ENCODE peak calls at places on chromosomes 4 and X, in six cellular contexts. M, A, L, F, D and I are unnamed samples. For H3K4me1, the result is how much of the 10 kb centered on the place peaks cover.

GRCh38 chr4:90174622-90175023 is 47.4 kb downstream of the CCSER1 start:
- DNase-seq in F (no peak), L (no peak), M (no peak), D (no peak), A (no peak), I (no peak)

GRCh38 chr4:123363729-123364128 is 32.9 kb upstream of the SPRY1 start:
- DNase-seq in D (no peak), A (no peak), F (no peak), M (no peak), L (no peak), I (no peak)

GRCh38 chr4:20062054-20062453 is 189.7 kb upstream of the SLIT2 start:
- DNase-seq in A (no peak), D (no peak), M (no peak), F (no peak), L (no peak), I (peak)

GRCh38 chr4:148215202-148215601 is 227.0 kb downstream of the NR3C2 start:
- DNase-seq in D (peak), F (no peak), A (no peak), M (no peak), L (no peak), I (no peak)

GRCh38 chrX:1359477-1359873 is 22.9 kb downstream of the IL3RA start:
- DNase-seq in F (no peak), L (no peak), D (no peak), A (no peak), M (no peak), I (no peak)

GRCh38 chrX:44431206-44431605 is 87.7 kb upstream of the EFHC2 start:
- DNase-seq in M (no peak), D (no peak), F (no peak), L (peak), A (peak), I (no peak)

GRCh38 chrX:38817004-38817703 is 15.9 kb downstream of the MID1IP1 start:
- DNase-seq in D (no peak), A (no peak), F (peak), M (peak), L (no peak), I (peak)

GRCh38 chr4:115274545-115274944 is 161.1 kb upstream of the NDST4 start:
- DNase-seq in L (no peak), F (no peak), A (no peak), D (no peak), M (no peak), I (no peak)

GRCh38 chr4:44446801-44447562 is 1.6 kb downstream of the KCTD8 start:
- DNase-seq in D (no peak), M (no peak), L (no peak), A (no peak), F (peak), I (peak)

GRCh38 chrX:437636-438390 is 51.1 kb upstream of the PPP2R3B start:
- DNase-seq in L (no peak), F (no peak), D (no peak), M (no peak), A (no peak), I (no peak)

GRCh38 chr4:171954650-171955049 is 141.4 kb downstream of the GALNTL6 start:
- DNase-seq in L (no peak), F (no peak), D (no peak), A (no peak), M (no peak), I (no peak)

GRCh38 chrX:9897761-9898161 is 69.4 kb upstream of the CLDN34 start:
- DNase-seq in M (no peak), A (peak), F (no peak), D (no peak), L (no peak), I (peak)

GRCh38 chr4:141486375-141486997 is 149.9 kb upstream of the IL15 start:
- DNase-seq in L (no peak), A (peak), D (no peak), F (no peak), M (no peak), I (no peak)

GRCh38 chrX:1507511-1508463 is 29.2 kb downstream of the P2RY8 start:
- DNase-seq in F (no peak), L (no peak), D (peak), A (no peak), M (no peak), I (no peak)

GRCh38 chr4:156946508-156947197 is 24.9 kb downstream of the PDGFC start:
- DNase-seq in D (peak), F (no peak), L (no peak), M (no peak), A (peak), I (peak)

GRCh38 chr4:156941940-156942548 is 29.6 kb downstream of the PDGFC start:
- DNase-seq in D (no peak), L (peak), M (peak), F (peak), A (peak), I (peak)

GRCh38 chr4:156945532-156945931 is 26.1 kb downstream of the PDGFC start:
- DNase-seq in D (peak), A (peak), F (no peak), L (no peak), M (no peak), I (no peak)

GRCh38 chr4:156939801-156940200 is 31.8 kb downstream of the PDGFC start:
- DNase-seq in F (no peak), D (no peak), L (no peak), M (no peak), A (no peak), I (no peak)

DNA sequence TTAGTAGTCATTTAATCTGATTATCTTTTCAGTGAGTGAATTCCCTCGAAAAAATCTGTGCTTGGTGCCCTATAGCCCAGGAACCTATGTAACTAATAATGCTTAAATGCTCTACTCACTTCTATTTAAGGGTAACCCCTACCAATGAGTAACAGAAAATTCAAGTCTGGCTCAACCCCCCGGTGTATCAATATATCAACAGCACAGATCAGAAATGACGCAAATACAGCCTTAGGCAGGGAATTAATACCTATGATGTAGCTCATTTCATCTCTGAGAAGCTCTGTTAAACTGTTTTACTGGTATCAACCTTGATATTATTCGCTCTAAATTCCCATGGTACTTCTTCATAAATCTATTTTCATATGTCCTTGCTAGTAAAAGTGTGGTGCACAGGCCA is 28.6 kb downstream of the PDGFC start:
- DNase-seq in L (no peak), F (no peak), D (no peak), A (no peak), M (no peak), I (no peak)
- H3K4me1 ChIP-seq in L (under half), F (under half), D (under half), A (half or more), M (under half), I (half or more)

GRCh38 chr4:79065262-79065661 is 126.0 kb upstream of the PAQR3 start:
- DNase-seq in M (no peak), L (no peak), A (no peak), F (no peak), D (no peak), I (no peak)
- H3K4me3 ChIP-seq in M (no peak), L (no peak), A (no peak), F (no peak), D (no peak), I (no peak)

GRCh38 chr4:7360802-7361201 is 73.9 kb downstream of the PSAPL1 start:
- DNase-seq in D (no peak), F (no peak), L (no peak), A (no peak), M (no peak), I (no peak)

GRCh38 chr4:7361256-7361655 is 73.5 kb downstream of the PSAPL1 start:
- DNase-seq in A (no peak), L (no peak), D (no peak), M (no peak), F (peak), I (no peak)

GRCh38 chr4:7362341-7362740 is 72.4 kb downstream of the PSAPL1 start:
- DNase-seq in D (no peak), M (no peak), A (no peak), F (no peak), L (no peak), I (no peak)

GRCh38 chr4:7364979-7365378 is 69.8 kb downstream of the PSAPL1 start:
- DNase-seq in D (no peak), L (no peak), F (no peak), M (peak), A (no peak), I (no peak)

GRCh38 chr4:7362862-7363430 is 71.8 kb downstream of the PSAPL1 start:
- DNase-seq in F (no peak), D (no peak), L (no peak), A (no peak), M (no peak), I (no peak)
- H3K4me1 ChIP-seq in F (under half), D (under half), L (under half), A (under half), M (under half), I (under half)

GRCh38 chr4:1623390-1623789 is 60.7 kb downstream of the FAM53A start:
- DNase-seq in F (no peak), M (no peak), A (no peak), D (no peak), L (no peak), I (no peak)
- H3K4me3 ChIP-seq in F (no peak), M (no peak), A (no peak), D (no peak), L (no peak), I (no peak)

GRCh38 chr4:680565-680930 is 6.2 kb downstream of the MYL5 start:
- DNase-seq in F (no peak), L (no peak), A (no peak), D (peak), M (no peak), I (no peak)

GRCh38 chr4:678765-679481 is 4.6 kb downstream of the MYL5 start:
- DNase-seq in D (peak), A (no peak), F (no peak), M (no peak), L (no peak), I (no peak)

GRCh38 chr4:678331-678734 is 4.0 kb downstream of the MYL5 start:
- DNase-seq in A (no peak), M (no peak), F (no peak), L (no peak), D (no peak), I (no peak)

GRCh38 chr4:680091-680490 is 5.7 kb downstream of the MYL5 start:
- DNase-seq in M (no peak), L (no peak), F (no peak), A (no peak), D (no peak), I (no peak)

DNA sequence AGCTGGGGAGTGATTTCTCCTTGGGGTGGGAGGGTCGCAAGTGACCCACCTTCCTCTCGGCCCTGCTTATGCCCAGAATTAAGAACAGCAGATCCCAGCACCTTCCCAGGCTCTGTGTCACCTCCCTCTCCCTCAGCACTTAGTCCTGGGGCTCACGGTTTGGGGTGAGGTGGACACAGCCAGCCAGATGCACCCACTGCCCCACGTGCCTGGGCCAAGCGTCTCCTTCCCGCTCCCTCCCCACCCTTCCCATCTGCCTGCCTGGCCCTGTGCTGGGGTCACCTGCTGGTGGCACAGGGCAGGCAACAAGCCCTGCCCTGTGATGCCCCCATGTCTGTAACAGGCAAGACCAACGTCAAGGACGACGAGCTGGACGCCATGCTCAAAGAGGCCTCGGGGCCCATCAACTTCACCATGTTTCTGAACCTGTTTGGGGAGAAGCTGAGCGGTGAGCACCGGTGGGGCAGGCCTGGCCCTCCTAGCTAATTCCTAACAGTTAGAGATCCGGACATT is 5.3 kb downstream of the MYL5 start:
- DNase-seq in F (no peak), M (no peak), L (no peak), D (no peak), A (no peak), I (no peak)
- H3K4me1 ChIP-seq in F (under half), M (under half), L (under half), D (under half), A (under half), I (under half)